ENCODE peak calls at places on chromosomes 12 and 14, in ten cellular contexts. K, F, B, T, P, X, O, L, Y and I are unnamed samples.

GRCh38 chr12:45170456-45171042 is 45.3 kb upstream of the ANO6 start:
- DNase-seq in K (peak; percentile 41), F (peak; percentile 78), B (peak; percentile 65), T (peak; percentile 72), P (peak; percentile 72), X (peak; percentile 79), O (peak; percentile 40), L (peak; percentile 77), Y (peak; percentile 85), I (peak; percentile 65)

GRCh38 chr14:88479574-88479987 is 75.2 kb downstream of the PTPN21 start:
- DNase-seq in K (no peak), F (no peak), B (no peak), T (no peak), P (no peak), X (no peak), O (no peak), L (no peak), Y (no peak), I (no peak)

GRCh38 chr14:96267916-96268315 is 11.9 kb downstream of the BDKRB1 start:
- DNase-seq in K (no peak), F (no peak), B (no peak), T (no peak), P (no peak), X (no peak), O (no peak), L (peak; percentile 69), Y (no peak), I (no peak)

GRCh38 chr12:98645572-98646067 is 530 bp downstream of the APAF1 start:
- DNase-seq in K (peak; percentile 26), F (no peak), B (no peak), T (no peak), P (peak; percentile 33), X (no peak), O (peak; percentile 2), L (no peak), Y (peak; percentile 27), I (peak; percentile 40)

GRCh38 chr12:111687255-111687654 is 1.4 kb downstream of the ACAD10 start:
- DNase-seq in K (no peak), F (no peak), B (peak; percentile 14), T (peak; percentile 4), P (peak; percentile 19), X (no peak), O (no peak), L (no peak), Y (no peak), I (peak; percentile 27)

GRCh38 chr12:65100140-65100539 is 21.0 kb downstream of the WIF1 start:
- DNase-seq in K (no peak), F (no peak), B (no peak), T (no peak), P (peak; percentile 13), X (no peak), O (no peak), L (no peak), Y (no peak), I (no peak)

GRCh38 chr14:87899228-87899627 is 93.8 kb downstream of the GALC start:
- DNase-seq in K (no peak), F (no peak), B (no peak), T (no peak), P (no peak), X (no peak), O (no peak), L (no peak), Y (no peak), I (no peak)

GRCh38 chr12:6193853-6194815 is 6.1 kb upstream of the CD9 start:
- DNase-seq in K (no peak), F (no peak), B (no peak), T (no peak), P (no peak), X (no peak), O (no peak), L (peak; percentile 58), Y (peak; percentile 47), I (no peak)

GRCh38 chr12:52389313-52390207 is 4.1 kb upstream of the KRT84 start:
- DNase-seq in K (no peak), F (no peak), B (peak; percentile 8), T (no peak), P (no peak), X (no peak), O (no peak), L (no peak), Y (no peak), I (no peak)

GRCh38 chr12:45745861-45746277 is 16.4 kb downstream of the ARID2 start:
- DNase-seq in K (no peak), F (no peak), B (no peak), T (no peak), P (no peak), X (no peak), O (no peak), L (peak; percentile 46), Y (no peak), I (peak; percentile 27)

GRCh38 chr14:61780125-61780524 is 17.9 kb downstream of the SNAPC1 start:
- DNase-seq in K (no peak), F (no peak), B (no peak), T (no peak), P (no peak), X (no peak), O (no peak), L (no peak), Y (no peak), I (no peak)

GRCh38 chr12:47817272-47818006 is 2.3 kb downstream of the HDAC7 start:
- DNase-seq in K (no peak), F (no peak), B (peak; percentile 18), T (no peak), P (no peak), X (no peak), O (no peak), L (no peak), Y (no peak), I (peak; percentile 23)

GRCh38 chr12:56087220-56087619 is 7.3 kb downstream of the ERBB3 start:
- DNase-seq in K (no peak), F (peak; percentile 84), B (no peak), T (peak; percentile 84), P (no peak), X (no peak), O (no peak), L (no peak), Y (peak; percentile 97), I (peak; percentile 45)

GRCh38 chr14:81132492-81132891 is 88.3 kb downstream of the GTF2A1 start:
- DNase-seq in K (no peak), F (no peak), B (no peak), T (no peak), P (no peak), X (peak; percentile 30), O (no peak), L (no peak), Y (no peak), I (no peak)

GRCh38 chr12:48779869-48780268 is 9.0 kb downstream of the ADCY6 start:
- DNase-seq in K (no peak), F (peak; percentile 68), B (peak; percentile 29), T (no peak), P (no peak), X (no peak), O (no peak), L (peak; percentile 62), Y (no peak), I (no peak)

GRCh38 chr14:101478796-101479410 is 82.4 kb upstream of the DIO3 start:
- DNase-seq in K (no peak), F (no peak), B (no peak), T (no peak), P (no peak), X (no peak), O (no peak), L (no peak), Y (peak; percentile 9), I (no peak)

GRCh38 chr12:12350868-12351463 is 924 bp upstream of the MANSC1 start:
- DNase-seq in K (no peak), F (no peak), B (no peak), T (no peak), P (no peak), X (no peak), O (no peak), L (peak; percentile 26), Y (no peak), I (no peak)

GRCh38 chr14:75428230-75429104 is 645 bp downstream of the JDP2 start:
- DNase-seq in K (no peak), F (peak; percentile 63), B (no peak), T (no peak), P (peak; percentile 28), X (peak; percentile 8), O (no peak), L (no peak), Y (peak; percentile 51), I (peak; percentile 46)

GRCh38 chr12:106248177-106248848 is 493 bp upstream of the CKAP4 start:
- DNase-seq in K (peak; percentile 28), F (peak; percentile 67), B (peak; percentile 59), T (no peak), P (peak; percentile 42), X (no peak), O (peak; percentile 16), L (peak; percentile 81), Y (peak; percentile 62), I (peak; percentile 65)

GRCh38 chr12:50537538-50537919 is 32.7 kb downstream of the DIP2B start:
- DNase-seq in K (no peak), F (no peak), B (peak; percentile 85), T (no peak), P (no peak), X (no peak), O (no peak), L (peak; percentile 85), Y (no peak), I (peak; percentile 40)

GRCh38 chr14:104891664-104892500 is 26.8 kb downstream of the CEP170B start:
- DNase-seq in K (no peak), F (peak; percentile 14), B (no peak), T (no peak), P (no peak), X (no peak), O (no peak), L (no peak), Y (no peak), I (no peak)

GRCh38 chr12:50200507-50201273 is 33.5 kb upstream of the CERS5 start:
- DNase-seq in K (no peak), F (no peak), B (peak; percentile 88), T (no peak), P (no peak), X (no peak), O (no peak), L (peak; percentile 81), Y (no peak), I (no peak)

GRCh38 chr12:20270557-20270956 is 97.8 kb upstream of the PDE3A start:
- DNase-seq in K (no peak), F (no peak), B (no peak), T (no peak), P (no peak), X (no peak), O (no peak), L (no peak), Y (no peak), I (no peak)

GRCh38 chr12:18752280-18752920 is 14.5 kb downstream of the CAPZA3 start:
- DNase-seq in K (no peak), F (peak; percentile 39), B (peak; percentile 79), T (no peak), P (no peak), X (no peak), O (no peak), L (peak; percentile 95), Y (no peak), I (no peak)

GRCh38 chr14:39434401-39434800 is 2.2 kb upstream of the FBXO33 start:
- DNase-seq in K (no peak), F (no peak), B (no peak), T (no peak), P (no peak), X (no peak), O (no peak), L (peak; percentile 8), Y (no peak), I (no peak)

GRCh38 chr12:53500119-53500775 is 836 bp upstream of the TARBP2 start:
- DNase-seq in K (peak; percentile 27), F (peak; percentile 52), B (peak; percentile 47), T (no peak), P (no peak), X (no peak), O (no peak), L (peak; percentile 65), Y (peak; percentile 50), I (peak; percentile 50)

GRCh38 chr12:14952295-14952995 is 9.0 kb downstream of the ARHGDIB start:
- DNase-seq in K (no peak), F (no peak), B (peak; percentile 92), T (peak; percentile 74), P (no peak), X (no peak), O (no peak), L (peak; percentile 98), Y (no peak), I (peak; percentile 42)